ENCODE peak calls at places on chromosomes 2 and 18, in four cellular contexts. One of them, this sample, is unnamed.

GRCh38 chr18:50011813-50012445 is 183.0 kb downstream of the MYO5B start:
- DNase-seq in EL: peak; percentile 85
- DNase-seq in mammary epithelial cell: peak; percentile 80
- DNase-seq in H4: no peak
- DNase-seq in this sample: no peak

GRCh38 chr2:178455947-178456346 is 4.8 kb downstream of the PJVK start:
- DNase-seq in EL: no peak
- DNase-seq in mammary epithelial cell: peak; percentile 2
- DNase-seq in H4: no peak
- DNase-seq in this sample: no peak

GRCh38 chr2:227147023-227147422 is 17.0 kb downstream of the COL4A4 start:
- DNase-seq in EL: peak; percentile 79
- DNase-seq in mammary epithelial cell: no peak
- DNase-seq in H4: no peak
- DNase-seq in this sample: no peak

GRCh38 chr2:74267068-74267467 is 68.7 kb downstream of the MTHFD2 start:
- DNase-seq in EL: no peak
- DNase-seq in mammary epithelial cell: peak; percentile 10
- DNase-seq in H4: peak; percentile 39
- DNase-seq in this sample: no peak

GRCh38 chr2:69830045-69830905 is 815 bp downstream of the GMCL1 start:
- DNase-seq in EL: peak; percentile 48
- DNase-seq in mammary epithelial cell: peak; percentile 43
- DNase-seq in H4: peak; percentile 13
- DNase-seq in this sample: peak; percentile 20

GRCh38 chr2:148614332-148615049 is 30.1 kb upstream of the EPC2 start:
- DNase-seq in EL: peak; percentile 91
- DNase-seq in mammary epithelial cell: peak; percentile 66
- DNase-seq in H4: peak; percentile 83
- DNase-seq in this sample: no peak

GRCh38 chr2:151043484-151043883 is 218.2 kb downstream of the RBM43 start:
- DNase-seq in EL: peak; percentile 84
- DNase-seq in mammary epithelial cell: peak; percentile 98
- DNase-seq in H4: peak; percentile 79
- DNase-seq in this sample: no peak

GRCh38 chr2:76958749-76959148 is 563.4 kb downstream of the LRRTM4 start:
- DNase-seq in EL: no peak
- DNase-seq in mammary epithelial cell: no peak
- DNase-seq in H4: no peak
- DNase-seq in this sample: no peak

GRCh38 chr2:88811681-88812080 is 120.2 kb downstream of the RPIA start:
- DNase-seq in EL: no peak
- DNase-seq in mammary epithelial cell: no peak
- DNase-seq in H4: no peak
- DNase-seq in this sample: no peak

GRCh38 chr2:203636896-203637818 is 69.3 kb upstream of the CD28 start:
- DNase-seq in EL: no peak
- DNase-seq in mammary epithelial cell: peak; percentile 58
- DNase-seq in H4: peak; percentile 75
- DNase-seq in this sample: no peak

GRCh38 chr18:68181956-68182355 is 533.0 kb downstream of the TMX3 start:
- DNase-seq in EL: peak; percentile 39
- DNase-seq in mammary epithelial cell: peak; percentile 4
- DNase-seq in H4: no peak
- DNase-seq in this sample: no peak

GRCh38 chr2:230795856-230796255 is 68.9 kb upstream of the ITM2C start:
- DNase-seq in EL: no peak
- DNase-seq in mammary epithelial cell: no peak
- DNase-seq in H4: no peak
- DNase-seq in this sample: peak; percentile 54

GRCh38 chr2:62596061-62596658 is 90.2 kb upstream of the TMEM17 start:
- DNase-seq in EL: peak; percentile 74
- DNase-seq in mammary epithelial cell: peak; percentile 32
- DNase-seq in H4: peak; percentile 33
- DNase-seq in this sample: no peak

GRCh38 chr2:218202266-218202665 is 14.7 kb upstream of the ARPC2 start:
- DNase-seq in EL: no peak
- DNase-seq in mammary epithelial cell: no peak
- DNase-seq in H4: no peak
- DNase-seq in this sample: no peak

GRCh38 chr18:78733762-78734613 is 245.6 kb upstream of the SALL3 start:
- DNase-seq in EL: no peak
- DNase-seq in mammary epithelial cell: no peak
- DNase-seq in H4: no peak
- DNase-seq in this sample: no peak

GRCh38 chr2:113316085-113316484 is 37.4 kb upstream of the PAX8 start:
- DNase-seq in EL: no peak
- DNase-seq in mammary epithelial cell: peak; percentile 11
- DNase-seq in H4: no peak
- DNase-seq in this sample: no peak

GRCh38 chr2:16055848-16056580 is 115.7 kb downstream of the MYCN start:
- DNase-seq in EL: no peak
- DNase-seq in mammary epithelial cell: no peak
- DNase-seq in H4: no peak
- DNase-seq in this sample: no peak

GRCh38 chr2:27353762-27354596 is 2.6 kb downstream of the GTF3C2 start:
- DNase-seq in EL: peak; percentile 28
- DNase-seq in mammary epithelial cell: no peak
- DNase-seq in H4: no peak
- DNase-seq in this sample: no peak

GRCh38 chr18:58228762-58229161 is 184.7 kb downstream of the NEDD4L start:
- DNase-seq in EL: no peak
- DNase-seq in mammary epithelial cell: no peak
- DNase-seq in H4: no peak
- DNase-seq in this sample: no peak

GRCh38 chr2:218756599-218757377 is 25.2 kb upstream of the CYP27A1 start:
- DNase-seq in EL: no peak
- DNase-seq in mammary epithelial cell: no peak
- DNase-seq in H4: no peak
- DNase-seq in this sample: no peak

GRCh38 chr2:110116033-110116710 is 550 bp upstream of the MALL start:
- DNase-seq in EL: peak; percentile 61
- DNase-seq in mammary epithelial cell: no peak
- DNase-seq in H4: peak; percentile 43
- DNase-seq in this sample: peak; percentile 70

GRCh38 chr2:168470188-168470879 is 14.3 kb downstream of the CERS6 start:
- DNase-seq in EL: no peak
- DNase-seq in mammary epithelial cell: no peak
- DNase-seq in H4: no peak
- DNase-seq in this sample: no peak

GRCh38 chr2:37625781-37626548 is 45.5 kb downstream of the CDC42EP3 start:
- DNase-seq in EL: no peak
- DNase-seq in mammary epithelial cell: no peak
- DNase-seq in H4: no peak
- DNase-seq in this sample: peak; percentile 59

GRCh38 chr2:168439536-168439935 is 16.5 kb upstream of the CERS6 start:
- DNase-seq in EL: peak; percentile 33
- DNase-seq in mammary epithelial cell: no peak
- DNase-seq in H4: no peak
- DNase-seq in this sample: no peak

GRCh38 chr2:158464426-158465281 is 7.9 kb downstream of the PKP4 start:
- DNase-seq in EL: peak; percentile 17
- DNase-seq in mammary epithelial cell: no peak
- DNase-seq in H4: no peak
- DNase-seq in this sample: no peak

GRCh38 chr2:71672011-71672639 is 218.8 kb downstream of the DYSF start:
- DNase-seq in EL: no peak
- DNase-seq in mammary epithelial cell: no peak
- DNase-seq in H4: no peak
- DNase-seq in this sample: no peak

GRCh38 chr2:101132202-101132601 is 19.0 kb downstream of the TBC1D8 start:
- DNase-seq in EL: no peak
- DNase-seq in mammary epithelial cell: no peak
- DNase-seq in H4: no peak
- DNase-seq in this sample: no peak

GRCh38 chr2:237486819-237487448 is at the start of gene MLPH:
- DNase-seq in EL: peak; percentile 62
- DNase-seq in mammary epithelial cell: peak; percentile 69
- DNase-seq in H4: no peak
- DNase-seq in this sample: peak; percentile 69

GRCh38 chr18:76847926-76848325 is 25.6 kb downstream of the ZNF236 start:
- DNase-seq in EL: no peak
- DNase-seq in mammary epithelial cell: no peak
- DNase-seq in H4: no peak
- DNase-seq in this sample: no peak

GRCh38 chr2:232993231-232993821 is 19.7 kb downstream of the NGEF start:
- DNase-seq in EL: no peak
- DNase-seq in mammary epithelial cell: no peak
- DNase-seq in H4: no peak
- DNase-seq in this sample: no peak

GRCh38 chr2:64873472-64873924 is 115.7 kb upstream of the SLC1A4 start:
- DNase-seq in EL: peak; percentile 53
- DNase-seq in mammary epithelial cell: peak; percentile 36
- DNase-seq in H4: peak; percentile 34
- DNase-seq in this sample: peak; percentile 88

GRCh38 chr2:70553584-70554337 is at the start of gene TGFA:
- DNase-seq in EL: peak; percentile 73
- DNase-seq in mammary epithelial cell: peak; percentile 96
- DNase-seq in H4: peak; percentile 89
- DNase-seq in this sample: peak; percentile 60

GRCh38 chr2:163247151-163247872 is 408.7 kb upstream of the KCNH7 start:
- DNase-seq in EL: no peak
- DNase-seq in mammary epithelial cell: no peak
- DNase-seq in H4: no peak
- DNase-seq in this sample: no peak

GRCh38 chr2:12261993-12262680 is 454.6 kb upstream of the TRIB2 start:
- DNase-seq in EL: peak; percentile 32
- DNase-seq in mammary epithelial cell: no peak
- DNase-seq in H4: no peak
- DNase-seq in this sample: no peak

GRCh38 chr2:15363142-15363541 is 198.0 kb downstream of the NBAS start:
- DNase-seq in EL: peak; percentile 60
- DNase-seq in mammary epithelial cell: peak; percentile 62
- DNase-seq in H4: no peak
- DNase-seq in this sample: no peak

GRCh38 chr2:30691948-30692828 is 115.1 kb downstream of the CAPN13 start:
- DNase-seq in EL: peak; percentile 20
- DNase-seq in mammary epithelial cell: no peak
- DNase-seq in H4: no peak
- DNase-seq in this sample: no peak

GRCh38 chr2:239601880-239602279 is 201.1 kb upstream of the HDAC4 start:
- DNase-seq in EL: no peak
- DNase-seq in mammary epithelial cell: no peak
- DNase-seq in H4: no peak
- DNase-seq in this sample: no peak

GRCh38 chr18:69161383-69162028 is 239.2 kb upstream of the DOK6 start:
- DNase-seq in EL: no peak
- DNase-seq in mammary epithelial cell: no peak
- DNase-seq in H4: no peak
- DNase-seq in this sample: no peak

This sample was measured in heart left ventricle.